ENCODE peak calls at places on chromosomes 3 and 15, in eight cellular contexts. B is colonic mucosa; G is IMR-90; E is ureter; Q is stimulated activated CD8-positive, alpha-beta memory T cell treated with anti-CD3 and anti-CD28 coated beads, Interleukin-7, amount 100 ng/mL, for 1 hour; U is skeletal muscle cell; R is substantia nigra; K is cerebellar cortex. S is an unnamed sample.

GRCh38 chr3:159266779-159267178 is 464.9 kb downstream of the MFSD1 start:
- DNase-seq in B (peak), G (peak), E (no peak), Q (no peak), U (no peak), R (peak), K (peak), S (no peak)

GRCh38 chr3:13045245-13045903 is 27.9 kb downstream of the IQSEC1 start:
- DNase-seq in B (no peak), G (no peak), E (no peak), Q (no peak), U (no peak), R (no peak), K (no peak), S (no peak)

GRCh38 chr3:71393093-71393492 is 190.4 kb downstream of the FOXP1 start:
- DNase-seq in B (no peak), G (peak), E (no peak), Q (no peak), U (no peak), R (no peak), K (no peak), S (no peak)

GRCh38 chr3:99850608-99851007 is 32.9 kb downstream of the CMSS1 start:
- DNase-seq in B (no peak), G (no peak), E (no peak), Q (no peak), U (no peak), R (no peak), K (no peak), S (no peak)

GRCh38 chr3:167733961-167734497 is 663 bp downstream of the PDCD10 start:
- DNase-seq in B (no peak), G (peak), E (no peak), Q (no peak), U (no peak), R (no peak), K (no peak), S (no peak)

GRCh38 chr3:78580691-78581090 is 1187.1 kb downstream of the ROBO1 start:
- DNase-seq in B (no peak), G (no peak), E (no peak), Q (no peak), U (no peak), R (no peak), K (no peak), S (peak)

GRCh38 chr15:77696006-77696631 is 63.4 kb upstream of the LINGO1 start:
- DNase-seq in B (no peak), G (no peak), E (no peak), Q (no peak), U (no peak), R (no peak), K (no peak), S (no peak)

GRCh38 chr3:36893137-36893557 is 51.7 kb downstream of the TRANK1 start:
- DNase-seq in B (no peak), G (peak), E (no peak), Q (no peak), U (peak), R (no peak), K (no peak), S (peak)

GRCh38 chr15:75425966-75426500 is 25.5 kb downstream of the SIN3A start:
- DNase-seq in B (no peak), G (no peak), E (no peak), Q (no peak), U (no peak), R (no peak), K (no peak), S (no peak)

GRCh38 chr3:125589743-125590142 is 5.6 kb downstream of the OSBPL11 start:
- DNase-seq in B (no peak), G (no peak), E (no peak), Q (no peak), U (no peak), R (no peak), K (no peak), S (no peak)

GRCh38 chr3:37992271-37993066 is 1.9 kb downstream of the VILL start:
- DNase-seq in B (peak), G (no peak), E (no peak), Q (no peak), U (no peak), R (no peak), K (no peak), S (no peak)

GRCh38 chr3:170128259-170128976 is 53.1 kb downstream of the PHC3 start:
- DNase-seq in B (no peak), G (no peak), E (no peak), Q (no peak), U (no peak), R (no peak), K (no peak), S (no peak)

GRCh38 chr3:48429416-48430358 is at the start of gene PLXNB1:
- DNase-seq in B (peak), G (peak), E (peak), Q (peak), U (peak), R (peak), K (peak), S (no peak)

GRCh38 chr15:96827981-96828380 is 497.5 kb downstream of the NR2F2 start:
- DNase-seq in B (no peak), G (no peak), E (no peak), Q (no peak), U (no peak), R (no peak), K (no peak), S (no peak)

GRCh38 chr3:143601738-143602480 is 246.4 kb downstream of the SLC9A9 start:
- DNase-seq in B (no peak), G (peak), E (peak), Q (no peak), U (peak), R (peak), K (no peak), S (no peak)

GRCh38 chr3:195219351-195220045 is 51.5 kb downstream of the XXYLT1 start:
- DNase-seq in B (peak), G (no peak), E (peak), Q (no peak), U (no peak), R (no peak), K (no peak), S (no peak)

GRCh38 chr3:142724682-142725351 is 983 bp downstream of the TRPC1 start:
- DNase-seq in B (peak), G (peak), E (no peak), Q (no peak), U (no peak), R (peak), K (peak), S (no peak)

GRCh38 chr15:27672537-27672936 is 426.6 kb downstream of the OCA2 start:
- DNase-seq in B (no peak), G (no peak), E (no peak), Q (no peak), U (no peak), R (no peak), K (no peak), S (no peak)

GRCh38 chr3:101637461-101637860 is 39.5 kb downstream of the ZBTB11 start:
- DNase-seq in B (no peak), G (no peak), E (no peak), Q (no peak), U (no peak), R (no peak), K (no peak), S (no peak)

GRCh38 chr3:145125307-145125706 is 1035.7 kb downstream of the PLOD2 start:
- DNase-seq in B (no peak), G (no peak), E (no peak), Q (no peak), U (no peak), R (no peak), K (no peak), S (no peak)